ENCODE peak calls at places on chromosomes 3 and 15, in four cellular contexts. I, S, C and K are unnamed samples.

GRCh38 chr15:71295242-71296031 is 180.2 kb downstream of the THSD4 start:
- DNase-seq in I (peak; percentile 16), S (no peak), C (peak; percentile 100), K (no peak)

GRCh38 chr3:176663819-176664218 is 533.5 kb downstream of the TBL1XR1 start:
- DNase-seq in I (peak; percentile 4), S (no peak), C (peak; percentile 79), K (no peak)

GRCh38 chr15:80970018-80970657 is 19.5 kb downstream of the MESD start:
- DNase-seq in I (peak; percentile 67), S (no peak), C (peak; percentile 65), K (no peak)

GRCh38 chr3:157172746-157173145 is 12.8 kb upstream of the CCNL1 start:
- DNase-seq in I (no peak), S (no peak), C (no peak), K (no peak)

GRCh38 chr3:21942328-21942727 is 191.3 kb upstream of the ZNF385D start:
- DNase-seq in I (no peak), S (no peak), C (peak; percentile 85), K (peak; percentile 54)

GRCh38 chr3:72890166-72890925 is 2.5 kb downstream of the GXYLT2 start:
- DNase-seq in I (no peak), S (no peak), C (no peak), K (no peak)

GRCh38 chr15:48622227-48622626 is 23.3 kb downstream of the FBN1 start:
- DNase-seq in I (no peak), S (no peak), C (peak; percentile 31), K (no peak)

GRCh38 chr15:66670698-66671580 is 31.1 kb upstream of the SMAD6 start:
- DNase-seq in I (no peak), S (peak; percentile 91), C (no peak), K (no peak)

GRCh38 chr15:96348112-96349027 is 17.9 kb downstream of the NR2F2 start:
- DNase-seq in I (no peak), S (no peak), C (no peak), K (no peak)

GRCh38 chr15:41934843-41935242 is 37.5 kb downstream of the EHD4 start:
- DNase-seq in I (peak; percentile 58), S (no peak), C (no peak), K (no peak)

GRCh38 chr15:48794697-48795134 is 16.2 kb downstream of the CEP152 start:
- DNase-seq in I (peak; percentile 72), S (no peak), C (no peak), K (no peak)

GRCh38 chr3:39150803-39151631 is 2.4 kb downstream of the CSRNP1 start:
- DNase-seq in I (peak; percentile 30), S (peak; percentile 96), C (peak; percentile 97), K (peak; percentile 82)

GRCh38 chr3:4492240-4493007 is 724 bp upstream of the ITPR1 start:
- DNase-seq in I (no peak), S (peak; percentile 84), C (peak; percentile 60), K (peak; percentile 45)

GRCh38 chr15:58903232-58903631 is 30.2 kb downstream of the SLTM start:
- DNase-seq in I (no peak), S (no peak), C (peak; percentile 83), K (no peak)

GRCh38 chr3:56754753-56755365 is 46.9 kb downstream of the ARHGEF3 start:
- DNase-seq in I (peak; percentile 70), S (peak; percentile 76), C (no peak), K (no peak)
- H3K4me3 ChIP-seq in I (peak overlapping the region; percentile 58), S (peak overlapping the region; percentile 15), C (no peak overlapping the region), K (peak overlapping the region; percentile 10)

GRCh38 chr3:66140763-66141372 is 79.9 kb upstream of the SLC25A26 start:
- DNase-seq in I (peak; percentile 84), S (no peak), C (no peak), K (no peak)
- H3K4me3 ChIP-seq in I (no peak overlapping the region), S (no peak overlapping the region), C (no peak overlapping the region), K (no peak overlapping the region)

DNA sequence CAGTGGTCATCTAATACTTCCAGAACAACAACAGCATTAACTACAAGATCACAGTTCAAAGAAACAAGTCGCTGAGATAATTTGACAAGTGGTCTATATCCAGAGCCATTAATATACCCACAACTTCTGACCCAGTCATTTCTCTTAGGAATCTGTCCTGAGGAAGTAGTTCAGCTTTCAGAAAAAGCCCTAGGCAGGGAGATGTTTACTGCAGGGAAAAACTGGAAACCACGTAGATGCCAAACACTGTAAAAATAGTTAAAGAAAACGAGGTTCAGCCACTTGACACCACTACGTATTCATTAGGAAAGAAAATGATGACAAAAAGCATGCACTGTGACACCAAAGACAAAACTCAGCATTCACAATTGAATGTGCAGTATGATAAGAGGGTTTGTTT is 22.3 kb upstream of the CDCP1 start:
- DNase-seq in I (no peak), S (no peak), C (no peak), K (no peak)
- H3K4me3 ChIP-seq in I (no peak overlapping the region), S (no peak overlapping the region), C (no peak overlapping the region), K (no peak overlapping the region)

GRCh38 chr3:100606894-100607512 is 2.4 kb upstream of the ADGRG7 start:
- DNase-seq in I (peak; percentile 50), S (no peak), C (no peak), K (no peak)

GRCh38 chr3:100609963-100610362 is 562 bp downstream of the ADGRG7 start:
- DNase-seq in I (no peak), S (no peak), C (no peak), K (no peak)

GRCh38 chr3:100611221-100611620 is 1.8 kb downstream of the ADGRG7 start:
- DNase-seq in I (no peak), S (no peak), C (no peak), K (no peak)

GRCh38 chr3:100605358-100605757 is 4.0 kb upstream of the ADGRG7 start:
- DNase-seq in I (no peak), S (peak; percentile 67), C (no peak), K (no peak)

GRCh38 chr3:100609305-100609704 is at the start of gene ADGRG7:
- DNase-seq in I (no peak), S (no peak), C (no peak), K (no peak)
- H3K4me3 ChIP-seq in I (no peak within 1 kb of the TSS), S (no peak within 1 kb of the TSS), C (no peak within 1 kb of the TSS), K (no peak within 1 kb of the TSS)

GRCh38 chr3:54882114-54882833 is 45.6 kb downstream of the LRTM1 start:
- DNase-seq in I (no peak), S (no peak), C (peak; percentile 98), K (no peak)
- H3K4me3 ChIP-seq in I (no peak overlapping the region), S (no peak overlapping the region), C (no peak overlapping the region), K (no peak overlapping the region)

GRCh38 chr3:132979606-132980005 is 58.6 kb upstream of the TMEM108 start:
- DNase-seq in I (no peak), S (no peak), C (no peak), K (no peak)
- H3K4me3 ChIP-seq in I (no peak overlapping the region), S (no peak overlapping the region), C (no peak overlapping the region), K (no peak overlapping the region)

GRCh38 chr15:98799461-98799971 is 151.2 kb downstream of the IGF1R start:
- DNase-seq in I (no peak), S (no peak), C (no peak), K (no peak)

GRCh38 chr15:98799991-98800390 is 151.7 kb downstream of the IGF1R start:
- DNase-seq in I (no peak), S (no peak), C (no peak), K (no peak)

GRCh38 chr15:98802187-98802586 is 153.8 kb downstream of the IGF1R start:
- DNase-seq in I (no peak), S (no peak), C (no peak), K (no peak)

GRCh38 chr15:98800437-98801233 is 152.3 kb downstream of the IGF1R start:
- DNase-seq in I (no peak), S (peak; percentile 67), C (peak; percentile 78), K (peak; percentile 68)

GRCh38 chr15:98801234-98801561 is 152.9 kb downstream of the IGF1R start:
- DNase-seq in I (no peak), S (no peak), C (no peak), K (peak; percentile 80)
- H3K4me3 ChIP-seq in I (no peak overlapping the region), S (no peak overlapping the region), C (no peak overlapping the region), K (peak overlapping the region; percentile 34)

DNA sequence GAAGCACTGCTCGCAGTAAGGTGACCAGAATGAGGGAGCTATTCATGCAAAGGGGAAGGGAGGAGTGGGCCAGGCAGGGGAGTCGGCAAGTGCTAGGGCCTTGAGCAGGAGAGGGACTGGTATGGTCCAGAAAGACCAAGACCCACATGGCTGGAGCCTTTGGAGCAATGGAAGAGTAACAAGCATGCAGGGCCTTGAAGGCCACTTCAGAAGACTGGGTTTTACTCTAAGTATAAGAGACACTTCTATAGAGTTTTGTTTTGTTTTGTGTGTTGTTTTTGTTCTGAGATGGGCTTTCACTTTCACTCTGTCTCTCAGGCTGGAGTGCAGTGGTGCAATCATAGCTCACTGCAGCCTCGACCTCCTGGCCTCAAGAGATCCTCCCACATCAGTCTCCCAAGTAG is 42.0 kb downstream of the BFSP2 start:
- DNase-seq in I (peak; percentile 53), S (no peak), C (no peak), K (no peak)
- H3K4me3 ChIP-seq in I (peak overlapping the region; percentile 36), S (no peak overlapping the region), C (no peak overlapping the region), K (no peak overlapping the region)